ENCODE peak calls at places on chromosomes 11 and 22, in six cellular contexts. One of them, this sample, is unnamed.

GRCh38 chr11:13223112-13223511 is 54.5 kb upstream of the BMAL1 start:
- DNase-seq in esophagus muscularis mucosa: no peak
- DNase-seq in sigmoid colon: no peak
- DNase-seq in HCT116: no peak
- DNase-seq in H1: peak; percentile 37
- DNase-seq in GM12891: no peak
- DNase-seq in this sample: no peak

GRCh38 chr11:35029979-35030378 is 109.0 kb upstream of the CD44 start:
- DNase-seq in esophagus muscularis mucosa: no peak
- DNase-seq in sigmoid colon: no peak
- DNase-seq in HCT116: no peak
- DNase-seq in H1: no peak
- DNase-seq in GM12891: no peak
- DNase-seq in this sample: peak; percentile 55

GRCh38 chr22:31730344-31730711 is 19.6 kb downstream of the PRR14L start:
- DNase-seq in esophagus muscularis mucosa: no peak
- DNase-seq in sigmoid colon: no peak
- DNase-seq in HCT116: no peak
- DNase-seq in H1: no peak
- DNase-seq in GM12891: no peak
- DNase-seq in this sample: no peak

GRCh38 chr11:86983071-86983488 is 27.9 kb upstream of the FZD4 start:
- DNase-seq in esophagus muscularis mucosa: no peak
- DNase-seq in sigmoid colon: no peak
- DNase-seq in HCT116: no peak
- DNase-seq in H1: no peak
- DNase-seq in GM12891: no peak
- DNase-seq in this sample: no peak

GRCh38 chr11:35204614-35205013 is 65.6 kb downstream of the CD44 start:
- DNase-seq in esophagus muscularis mucosa: no peak
- DNase-seq in sigmoid colon: no peak
- DNase-seq in HCT116: no peak
- DNase-seq in H1: no peak
- DNase-seq in GM12891: no peak
- DNase-seq in this sample: no peak

GRCh38 chr11:90392692-90393091 is 169.8 kb upstream of the CHORDC1 start:
- DNase-seq in esophagus muscularis mucosa: no peak
- DNase-seq in sigmoid colon: no peak
- DNase-seq in HCT116: no peak
- DNase-seq in H1: no peak
- DNase-seq in GM12891: no peak
- DNase-seq in this sample: no peak

GRCh38 chr22:21718492-21718891 is 17.1 kb downstream of the YPEL1 start:
- DNase-seq in esophagus muscularis mucosa: no peak
- DNase-seq in sigmoid colon: no peak
- DNase-seq in HCT116: no peak
- DNase-seq in H1: no peak
- DNase-seq in GM12891: no peak
- DNase-seq in this sample: no peak

GRCh38 chr11:12815931-12816494 is 141.8 kb downstream of the TEAD1 start:
- DNase-seq in esophagus muscularis mucosa: no peak
- DNase-seq in sigmoid colon: no peak
- DNase-seq in HCT116: no peak
- DNase-seq in H1: no peak
- DNase-seq in GM12891: no peak
- DNase-seq in this sample: no peak

GRCh38 chr11:121476379-121477032 is 23.7 kb upstream of the SORL1-AS1 start:
- DNase-seq in esophagus muscularis mucosa: no peak
- DNase-seq in sigmoid colon: no peak
- DNase-seq in HCT116: no peak
- DNase-seq in H1: no peak
- DNase-seq in GM12891: no peak
- DNase-seq in this sample: no peak

GRCh38 chr11:124793466-124794278 is 6.5 kb downstream of the MSANTD2 start:
- DNase-seq in esophagus muscularis mucosa: no peak
- DNase-seq in sigmoid colon: no peak
- DNase-seq in HCT116: peak; percentile 43
- DNase-seq in H1: no peak
- DNase-seq in GM12891: no peak
- DNase-seq in this sample: peak; percentile 41

GRCh38 chr11:35619754-35620640 is 1.7 kb downstream of the FJX1 start:
- DNase-seq in esophagus muscularis mucosa: no peak
- DNase-seq in sigmoid colon: peak; percentile 63
- DNase-seq in HCT116: no peak
- DNase-seq in H1: peak; percentile 73
- DNase-seq in GM12891: no peak
- DNase-seq in this sample: no peak

GRCh38 chr22:31346733-31347250 is 646 bp upstream of the PATZ1 start:
- DNase-seq in esophagus muscularis mucosa: no peak
- DNase-seq in sigmoid colon: peak; percentile 74
- DNase-seq in HCT116: no peak
- DNase-seq in H1: no peak
- DNase-seq in GM12891: peak; percentile 75
- DNase-seq in this sample: no peak

GRCh38 chr11:33128739-33129138 is 32.5 kb downstream of the CSTF3 start:
- DNase-seq in esophagus muscularis mucosa: no peak
- DNase-seq in sigmoid colon: no peak
- DNase-seq in HCT116: no peak
- DNase-seq in H1: no peak
- DNase-seq in GM12891: no peak
- DNase-seq in this sample: no peak

DNA sequence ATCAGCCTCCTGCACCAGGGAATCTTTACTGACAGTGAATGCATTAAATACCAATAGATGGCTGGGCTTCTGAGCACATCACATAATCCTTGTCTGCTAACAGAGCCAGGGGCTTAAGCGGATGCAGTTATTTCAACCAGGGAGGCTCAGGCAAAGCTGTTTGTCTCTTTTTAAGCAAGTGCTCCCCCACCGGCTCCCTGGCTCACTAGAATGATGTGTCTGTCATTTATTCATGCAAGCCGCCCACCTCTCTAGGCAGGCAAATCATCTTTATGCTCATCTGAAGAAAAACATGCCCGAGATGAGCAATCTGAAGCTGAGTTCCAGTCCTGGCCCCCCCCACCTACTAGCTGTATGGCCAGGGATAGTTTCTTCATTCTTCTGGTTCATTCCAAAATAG is 182.2 kb downstream of the TENM4 start:
- DNase-seq in esophagus muscularis mucosa: no peak
- DNase-seq in sigmoid colon: no peak
- DNase-seq in HCT116: no peak
- DNase-seq in H1: no peak
- DNase-seq in GM12891: no peak
- DNase-seq in this sample: no peak
- TF ChIP-seq POLR2AphosphoS5 in esophagus muscularis mucosa: no peak
- TF ChIP-seq POLR2AphosphoS5 in sigmoid colon: no peak
- TF ChIP-seq POLR2AphosphoS5 in HCT116: no peak
- TF ChIP-seq POLR2AphosphoS5 in H1: no peak
- TF ChIP-seq POLR2AphosphoS5 in GM12891: no peak
- TF ChIP-seq POLR2AphosphoS5 in this sample: no peak

GRCh38 chr11:3381794-3382193 is 2.8 kb upstream of the ZNF195 start:
- DNase-seq in esophagus muscularis mucosa: no peak
- DNase-seq in sigmoid colon: no peak
- DNase-seq in HCT116: no peak
- DNase-seq in H1: no peak
- DNase-seq in GM12891: no peak
- DNase-seq in this sample: no peak

GRCh38 chr11:3380706-3381570 is 2.0 kb upstream of the ZNF195 start:
- DNase-seq in esophagus muscularis mucosa: no peak
- DNase-seq in sigmoid colon: no peak
- DNase-seq in HCT116: no peak
- DNase-seq in H1: peak; percentile 74
- DNase-seq in GM12891: no peak
- DNase-seq in this sample: no peak

GRCh38 chr11:3375552-3375951 is 3.4 kb downstream of the ZNF195 start:
- DNase-seq in esophagus muscularis mucosa: no peak
- DNase-seq in sigmoid colon: no peak
- DNase-seq in HCT116: no peak
- DNase-seq in H1: no peak
- DNase-seq in GM12891: no peak
- DNase-seq in this sample: no peak

GRCh38 chr11:3382613-3383275 is 3.8 kb upstream of the ZNF195 start:
- DNase-seq in esophagus muscularis mucosa: no peak
- DNase-seq in sigmoid colon: no peak
- DNase-seq in HCT116: no peak
- DNase-seq in H1: no peak
- DNase-seq in GM12891: no peak
- DNase-seq in this sample: no peak

GRCh38 chr11:3378426-3379423 is at the start of gene ZNF195:
- DNase-seq in esophagus muscularis mucosa: peak; percentile 100
- DNase-seq in sigmoid colon: peak; percentile 99
- DNase-seq in HCT116: peak; percentile 97
- DNase-seq in H1: peak; percentile 99
- DNase-seq in GM12891: peak; percentile 95
- DNase-seq in this sample: peak; percentile 98
- TF ChIP-seq POLR2AphosphoS5 in esophagus muscularis mucosa: peak; percentile 76
- TF ChIP-seq POLR2AphosphoS5 in sigmoid colon: peak; percentile 65
- TF ChIP-seq POLR2AphosphoS5 in HCT116: peak; percentile 98
- TF ChIP-seq POLR2AphosphoS5 in H1: peak; percentile 91
- TF ChIP-seq POLR2AphosphoS5 in GM12891: peak; percentile 94
- TF ChIP-seq POLR2AphosphoS5 in this sample: peak; percentile 99

DNA sequence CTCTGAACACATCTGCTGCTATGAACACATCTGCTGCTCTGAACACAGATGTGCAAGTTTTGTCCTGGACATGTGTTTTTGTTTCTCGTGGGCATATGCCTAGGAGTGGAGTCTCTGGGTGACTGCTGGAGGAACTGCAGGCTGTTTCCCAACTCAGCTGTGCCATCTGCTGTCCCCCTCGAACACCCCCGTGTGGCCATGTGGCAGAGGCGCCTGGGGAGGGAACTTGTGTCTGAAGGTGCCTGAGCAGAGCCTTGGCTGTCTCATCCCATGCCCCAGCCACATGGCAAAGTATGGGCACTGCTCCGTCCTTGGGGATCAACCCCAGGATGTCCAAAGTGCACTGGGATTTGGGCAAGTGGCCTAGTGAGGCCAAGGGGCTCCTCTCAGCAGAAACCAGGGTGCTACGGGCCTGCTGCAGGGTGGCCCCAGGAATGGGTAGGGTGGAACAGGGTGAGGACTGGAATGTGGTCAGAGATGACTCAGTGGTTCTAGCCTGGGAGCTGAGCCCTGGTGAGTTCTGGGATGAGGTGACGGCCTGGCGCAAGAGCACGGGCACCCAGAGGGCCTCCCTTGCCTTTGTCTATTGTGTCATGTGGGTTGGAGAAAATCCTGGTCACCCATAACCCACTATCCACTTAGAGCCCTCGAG is 14.7 kb downstream of the GATD1 start:
- DNase-seq in esophagus muscularis mucosa: no peak
- DNase-seq in sigmoid colon: no peak
- DNase-seq in HCT116: peak; percentile 72
- DNase-seq in H1: no peak
- DNase-seq in GM12891: no peak
- DNase-seq in this sample: no peak
- TF ChIP-seq POLR2AphosphoS5 in esophagus muscularis mucosa: no peak
- TF ChIP-seq POLR2AphosphoS5 in sigmoid colon: no peak
- TF ChIP-seq POLR2AphosphoS5 in HCT116: peak; percentile 37
- TF ChIP-seq POLR2AphosphoS5 in H1: no peak
- TF ChIP-seq POLR2AphosphoS5 in GM12891: no peak
- TF ChIP-seq POLR2AphosphoS5 in this sample: peak; percentile 43

GRCh38 chr11:71444811-71445210 is 3.4 kb downstream of the DHCR7 start:
- DNase-seq in esophagus muscularis mucosa: no peak
- DNase-seq in sigmoid colon: peak; percentile 17
- DNase-seq in HCT116: no peak
- DNase-seq in H1: no peak
- DNase-seq in GM12891: no peak
- DNase-seq in this sample: no peak

GRCh38 chr11:71443736-71444410 is 4.3 kb downstream of the DHCR7 start:
- DNase-seq in esophagus muscularis mucosa: no peak
- DNase-seq in sigmoid colon: peak; percentile 53
- DNase-seq in HCT116: no peak
- DNase-seq in H1: no peak
- DNase-seq in GM12891: no peak
- DNase-seq in this sample: no peak

GRCh38 chr11:71442123-71442522 is 6.1 kb downstream of the DHCR7 start:
- DNase-seq in esophagus muscularis mucosa: no peak
- DNase-seq in sigmoid colon: no peak
- DNase-seq in HCT116: no peak
- DNase-seq in H1: no peak
- DNase-seq in GM12891: no peak
- DNase-seq in this sample: no peak

GRCh38 chr11:71441251-71441650 is 6.9 kb downstream of the DHCR7 start:
- DNase-seq in esophagus muscularis mucosa: no peak
- DNase-seq in sigmoid colon: no peak
- DNase-seq in HCT116: no peak
- DNase-seq in H1: no peak
- DNase-seq in GM12891: no peak
- DNase-seq in this sample: no peak

DNA sequence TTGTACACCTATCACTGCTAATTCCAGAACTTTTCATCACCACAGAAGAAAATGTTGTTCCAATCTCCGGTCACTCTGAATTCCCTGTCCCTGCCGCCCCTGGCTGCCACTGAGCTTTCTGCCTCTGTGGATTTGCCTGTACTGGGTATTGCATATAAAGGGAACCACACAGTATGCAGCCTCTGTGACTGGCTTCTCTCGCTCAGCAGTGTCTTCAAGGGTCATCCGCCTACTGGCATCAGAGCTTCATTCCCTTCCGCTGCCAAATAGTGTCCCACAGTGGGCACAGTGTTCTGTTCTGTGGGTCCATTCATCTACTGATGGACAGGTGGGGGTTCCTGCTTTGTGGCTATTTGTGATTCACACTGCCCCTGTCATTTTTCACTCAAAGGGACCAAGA is 5.3 kb downstream of the DHCR7 start:
- DNase-seq in esophagus muscularis mucosa: no peak
- DNase-seq in sigmoid colon: peak; percentile 13
- DNase-seq in HCT116: no peak
- DNase-seq in H1: no peak
- DNase-seq in GM12891: no peak
- DNase-seq in this sample: no peak
- TF ChIP-seq POLR2AphosphoS5 in esophagus muscularis mucosa: no peak
- TF ChIP-seq POLR2AphosphoS5 in sigmoid colon: no peak
- TF ChIP-seq POLR2AphosphoS5 in HCT116: no peak
- TF ChIP-seq POLR2AphosphoS5 in H1: no peak
- TF ChIP-seq POLR2AphosphoS5 in GM12891: no peak
- TF ChIP-seq POLR2AphosphoS5 in this sample: no peak